ENCODE peak calls at places on chromosomes 2 and 18, in ten cellular contexts. J, F, U, M, Z, B, V, H, E and X are unnamed samples.

GRCh38 chr2:217075225-217075802 is 215.4 kb upstream of the TNP1 start:
- DNase-seq in J (no peak), Z (no peak), U (no peak), E (peak), M (no peak), V (peak), F (peak), H (no peak), B (no peak), X (peak)

GRCh38 chr2:195304310-195304709 is 352.7 kb upstream of the SLC39A10 start:
- DNase-seq in E (no peak), U (no peak), M (no peak), F (peak), Z (no peak), H (no peak), B (no peak), V (no peak), J (no peak), X (no peak)

GRCh38 chr18:31274915-31275314 is 43.0 kb upstream of the DSG1 start:
- DNase-seq in J (no peak), H (no peak), Z (peak), V (peak), E (peak), U (no peak), M (no peak), B (no peak), F (no peak), X (no peak)

GRCh38 chr2:236240228-236240990 is 23.8 kb downstream of the ASB18 start:
- DNase-seq in B (no peak), M (no peak), U (no peak), J (peak), V (peak), F (peak), E (no peak), Z (no peak), H (no peak), X (no peak)

GRCh38 chr2:240662681-240663080 is 20.0 kb downstream of the AQP12B start:
- DNase-seq in M (no peak), J (no peak), F (no peak), B (no peak), E (no peak), U (no peak), V (no peak), H (no peak), Z (no peak), X (no peak)

GRCh38 chr2:135745545-135745944 is 3.9 kb downstream of the UBXN4 start:
- DNase-seq in M (no peak), B (no peak), U (no peak), H (no peak), V (no peak), F (peak), E (peak), Z (peak), J (peak), X (no peak)

GRCh38 chr2:177888581-177888980 is 184.0 kb downstream of the PDE11A start:
- DNase-seq in U (no peak), J (no peak), F (no peak), B (no peak), H (no peak), M (no peak), Z (no peak), E (no peak), V (no peak), X (no peak)

GRCh38 chr2:164896634-164897033 is 55.0 kb upstream of the COBLL1 start:
- DNase-seq in B (peak), E (peak), M (no peak), Z (peak), U (no peak), H (no peak), V (no peak), J (no peak), F (peak), X (no peak)

GRCh38 chr2:17912266-17912691 is 33.8 kb downstream of the KCNS3 start:
- DNase-seq in J (no peak), F (no peak), U (no peak), M (no peak), Z (no peak), V (no peak), H (no peak), E (no peak), B (no peak), X (no peak)

GRCh38 chr2:152406836-152407161 is 71.8 kb downstream of the FMNL2 start:
- DNase-seq in J (no peak), Z (peak), M (no peak), B (no peak), U (no peak), V (no peak), F (no peak), E (no peak), H (no peak), X (no peak)

GRCh38 chr2:5234563-5234962 is 457.6 kb upstream of the SOX11 start:
- DNase-seq in J (no peak), F (no peak), M (no peak), Z (no peak), H (no peak), B (no peak), V (no peak), E (no peak), U (no peak), X (no peak)

GRCh38 chr2:158633261-158633660 is 161.9 kb upstream of the DAPL1 start:
- DNase-seq in E (no peak), H (no peak), M (no peak), F (no peak), B (no peak), U (no peak), Z (no peak), J (no peak), V (no peak), X (no peak)